ENCODE peak calls at places on chromosomes 1 and 21, in seven cellular contexts. G is H1; O is small intestine; T is cardiac muscle cell; P is psoas muscle; F is effector memory CD4-positive, alpha-beta T cell; Y is brain microvascular endothelial cell. M is an unnamed sample.
A peak's percentile ranks its signal among the peaks of the same experiment; 100 is the strongest.

GRCh38 chr1:244272471-244273261 is 179.0 kb downstream of the ADSS2 start:
- DNase-seq in G (peak; percentile 59), O (peak; percentile 79), T (peak; percentile 95), P (peak; percentile 69), F (peak; percentile 45), Y (peak; percentile 77), M (peak; percentile 71)

GRCh38 chr1:3113047-3113740 is 44.2 kb downstream of the PRDM16 start:
- DNase-seq in G (no peak), O (no peak), T (no peak), P (no peak), F (no peak), Y (no peak), M (no peak)

GRCh38 chr1:226873771-226874578 is 3.6 kb downstream of the PSEN2 start:
- DNase-seq in G (no peak), O (no peak), T (no peak), P (no peak), F (no peak), Y (no peak), M (no peak)

GRCh38 chr1:206117151-206117948 is at the start of gene AVPR1B:
- DNase-seq in G (peak; percentile 21), O (peak; percentile 30), T (peak; percentile 54), P (peak; percentile 70), F (no peak), Y (peak; percentile 5), M (peak; percentile 25)

GRCh38 chr1:75338974-75339483 is 204.8 kb downstream of the LHX8 start:
- DNase-seq in G (no peak), O (no peak), T (no peak), P (no peak), F (no peak), Y (no peak), M (no peak)

GRCh38 chr1:160236806-160237205 is 25.5 kb downstream of the DCAF8 start:
- DNase-seq in G (no peak), O (no peak), T (no peak), P (no peak), F (no peak), Y (no peak), M (no peak)

GRCh38 chr1:106676021-106676420 is 380.5 kb upstream of the PRMT6 start:
- DNase-seq in G (no peak), O (no peak), T (peak; percentile 65), P (no peak), F (no peak), Y (peak; percentile 17), M (no peak)

GRCh38 chr1:93554883-93555872 is 107.3 kb downstream of the FNBP1L start:
- DNase-seq in G (no peak), O (no peak), T (peak; percentile 34), P (no peak), F (no peak), Y (no peak), M (no peak)

GRCh38 chr1:52296345-52296744 is 69.7 kb downstream of the CC2D1B start:
- DNase-seq in G (no peak), O (peak; percentile 68), T (peak; percentile 70), P (no peak), F (no peak), Y (peak; percentile 46), M (no peak)

GRCh38 chr1:64757213-64757612 is 12.3 kb downstream of the RAVER2 start:
- DNase-seq in G (no peak), O (peak; percentile 92), T (peak; percentile 48), P (no peak), F (no peak), Y (no peak), M (no peak)

GRCh38 chr1:226209307-226210059 is 14.0 kb upstream of the MIXL1 start:
- DNase-seq in G (no peak), O (no peak), T (no peak), P (no peak), F (no peak), Y (no peak), M (no peak)

GRCh38 chr1:33741749-33742148 is 122.1 kb upstream of the HMGB4 start:
- DNase-seq in G (no peak), O (no peak), T (no peak), P (no peak), F (no peak), Y (no peak), M (no peak)

GRCh38 chr1:67833595-67833926 is 294 bp upstream of the GNG12 start:
- DNase-seq in G (no peak), O (no peak), T (no peak), P (no peak), F (no peak), Y (peak; percentile 37), M (no peak)

GRCh38 chr1:27356628-27357280 is 10.0 kb downstream of the MAP3K6 start:
- DNase-seq in G (no peak), O (peak; percentile 70), T (no peak), P (no peak), F (peak; percentile 27), Y (no peak), M (peak; percentile 87)

GRCh38 chr1:160726498-160727391 is 12.3 kb upstream of the SLAMF7 start:
- DNase-seq in G (peak; percentile 68), O (peak; percentile 84), T (peak; percentile 90), P (no peak), F (no peak), Y (peak; percentile 60), M (peak; percentile 67)

GRCh38 chr1:187951817-187952216 is 1123.1 kb downstream of the PLA2G4A start:
- DNase-seq in G (no peak), O (no peak), T (no peak), P (no peak), F (no peak), Y (no peak), M (no peak)

GRCh38 chr21:42307106-42307505 is 8.1 kb downstream of the TFF3 start:
- DNase-seq in G (no peak), O (peak; percentile 56), T (no peak), P (no peak), F (no peak), Y (no peak), M (no peak)

GRCh38 chr1:218521414-218522169 is 176.5 kb downstream of the TGFB2 start:
- DNase-seq in G (peak; percentile 5), O (peak; percentile 57), T (peak; percentile 24), P (no peak), F (no peak), Y (no peak), M (peak; percentile 48)

GRCh38 chr1:16122361-16122881 is 33.4 kb downstream of the EPHA2 start:
- DNase-seq in G (no peak), O (no peak), T (peak; percentile 51), P (peak; percentile 48), F (no peak), Y (no peak), M (no peak)

GRCh38 chr1:230983811-230984210 is 4.9 kb downstream of the ARV1 start:
- DNase-seq in G (no peak), O (no peak), T (no peak), P (no peak), F (no peak), Y (no peak), M (no peak)
- H3K27me3 ChIP-seq in G (peaks cover 55% of the 10 kb centered on the region), O (no peaks in the 10 kb centered on the region), T (no peaks in the 10 kb centered on the region), P (no peaks in the 10 kb centered on the region), F (no peaks in the 10 kb centered on the region), Y (no peaks in the 10 kb centered on the region), M (no peaks in the 10 kb centered on the region)

DNA sequence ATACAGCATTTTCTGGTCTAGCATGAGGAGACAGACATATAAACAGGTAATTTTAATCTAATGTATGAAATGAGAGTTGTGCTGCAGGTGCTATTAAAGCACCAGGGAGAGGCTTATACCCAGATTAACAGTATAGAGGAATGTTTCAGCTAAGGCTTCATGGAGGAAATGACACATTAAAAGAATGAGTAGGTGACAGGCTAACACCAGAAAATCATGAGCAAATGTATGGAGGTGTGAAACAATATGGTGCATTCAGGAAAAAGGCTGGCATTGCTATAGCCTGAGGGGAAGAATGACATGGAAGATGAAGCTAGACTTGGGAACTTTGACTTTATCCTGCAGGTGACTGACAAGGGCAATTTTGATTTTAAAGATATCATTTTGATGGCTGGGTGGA is 7.0 kb downstream of the ARPC5 start:
- DNase-seq in G (no peak), O (no peak), T (no peak), P (no peak), F (no peak), Y (no peak), M (no peak)
- H3K27ac ChIP-seq in G (no peak overlapping the region), O (no peak overlapping the region), T (no peak overlapping the region), P (no peak overlapping the region), F (no peak overlapping the region), Y (no peak overlapping the region), M (no peak overlapping the region)

GRCh38 chr1:77282866-77283539 is 1.2 kb downstream of the AK5 start:
- DNase-seq in G (no peak), O (no peak), T (peak; percentile 23), P (no peak), F (no peak), Y (no peak), M (no peak)

GRCh38 chr1:77281491-77282186 is at the start of gene AK5:
- DNase-seq in G (no peak), O (peak; percentile 5), T (peak; percentile 70), P (peak; percentile 51), F (peak; percentile 9), Y (no peak), M (no peak)

GRCh38 chr1:77282187-77282865 is 507 bp downstream of the AK5 start:
- DNase-seq in G (no peak), O (no peak), T (no peak), P (no peak), F (peak; percentile 2), Y (no peak), M (no peak)

GRCh38 chr1:77280962-77281361 is 857 bp upstream of the AK5 start:
- DNase-seq in G (no peak), O (no peak), T (no peak), P (no peak), F (no peak), Y (no peak), M (no peak)

GRCh38 chr1:77283701-77284425 is 2.0 kb downstream of the AK5 start:
- DNase-seq in G (no peak), O (no peak), T (no peak), P (no peak), F (no peak), Y (no peak), M (no peak)
- H3K27me3 ChIP-seq in G (peaks cover 34% of the 10 kb centered on the region), O (peaks cover 5% of the 10 kb centered on the region), T (peaks cover 73% of the 10 kb centered on the region), P (peaks cover 33% of the 10 kb centered on the region), F (no peaks in the 10 kb centered on the region), Y (no peaks in the 10 kb centered on the region), M (peaks cover 59% of the 10 kb centered on the region)

GRCh38 chr1:178649582-178650350 is 75.3 kb upstream of the RALGPS2 start:
- DNase-seq in G (no peak), O (no peak), T (no peak), P (no peak), F (no peak), Y (no peak), M (no peak)

GRCh38 chr1:178652506-178652905 is 72.5 kb upstream of the RALGPS2 start:
- DNase-seq in G (no peak), O (no peak), T (no peak), P (no peak), F (no peak), Y (no peak), M (no peak)

GRCh38 chr1:178653091-178653490 is 72.0 kb upstream of the RALGPS2 start:
- DNase-seq in G (no peak), O (peak; percentile 92), T (no peak), P (no peak), F (no peak), Y (no peak), M (peak; percentile 27)

GRCh38 chr1:178650950-178651461 is 74.0 kb upstream of the RALGPS2 start:
- DNase-seq in G (no peak), O (peak; percentile 83), T (no peak), P (no peak), F (no peak), Y (no peak), M (peak; percentile 33)

DNA sequence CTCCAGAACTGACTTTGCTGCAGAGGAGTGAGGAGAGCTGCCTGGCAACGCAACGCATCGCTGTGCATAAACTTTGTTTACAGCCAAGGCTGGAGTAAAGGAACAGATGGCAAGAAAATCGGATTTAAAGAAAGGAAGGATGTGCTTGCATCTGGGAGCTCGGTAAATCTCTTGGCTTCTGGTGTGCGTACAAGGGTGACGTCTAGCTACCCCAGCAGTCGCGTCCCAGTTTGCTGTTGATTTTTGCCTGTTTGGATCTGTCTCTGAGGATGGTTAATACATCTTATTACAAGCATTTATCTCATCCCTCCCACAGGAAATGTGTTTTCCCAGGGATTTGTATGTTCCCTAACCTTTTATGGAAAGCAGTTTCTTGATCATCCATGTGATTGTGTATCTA is 73.3 kb upstream of the RALGPS2 start:
- DNase-seq in G (no peak), O (no peak), T (peak; percentile 47), P (no peak), F (no peak), Y (no peak), M (no peak)
- H3K27ac ChIP-seq in G (no peak overlapping the region), O (no peak overlapping the region), T (no peak overlapping the region), P (no peak overlapping the region), F (no peak overlapping the region), Y (no peak overlapping the region), M (peak overlapping the region; percentile 52)

M was measured in transverse colon.